ENCODE peak calls at places on chromosomes 6 and 20, in ten cellular contexts. Z, K, V, M, B, R, W, T, O and D are unnamed samples.

GRCh38 chr6:8707956-8708772 is 272.8 kb upstream of the SLC35B3 start:
- DNase-seq in Z (peak; percentile 1), K (peak; percentile 14), V (peak; percentile 47), M (peak; percentile 92), B (no peak), R (peak; percentile 59), W (no peak), T (peak; percentile 46), O (no peak), D (peak; percentile 12)

GRCh38 chr20:24273251-24273650 is 196.2 kb upstream of the SYNDIG1 start:
- DNase-seq in Z (no peak), K (no peak), V (no peak), M (no peak), B (no peak), R (no peak), W (no peak), T (no peak), O (no peak), D (no peak)

GRCh38 chr6:157790548-157791160 is 32.4 kb upstream of the SNX9 start:
- DNase-seq in Z (no peak), K (peak; percentile 11), V (no peak), M (no peak), B (no peak), R (no peak), W (no peak), T (no peak), O (no peak), D (peak; percentile 76)

GRCh38 chr6:84390334-84390733 is 162.9 kb upstream of the CEP162 start:
- DNase-seq in Z (no peak), K (no peak), V (no peak), M (no peak), B (no peak), R (no peak), W (no peak), T (no peak), O (no peak), D (no peak)

GRCh38 chr6:140581601-140582000 is 1207.2 kb upstream of the CITED2 start:
- DNase-seq in Z (no peak), K (no peak), V (no peak), M (no peak), B (no peak), R (no peak), W (no peak), T (no peak), O (no peak), D (no peak)

GRCh38 chr6:3340358-3340798 is 81.6 kb downstream of the PSMG4 start:
- DNase-seq in Z (no peak), K (no peak), V (peak; percentile 58), M (no peak), B (no peak), R (no peak), W (no peak), T (no peak), O (no peak), D (peak; percentile 48)

GRCh38 chr6:53417141-53417540 is 68.4 kb upstream of the ELOVL5 start:
- DNase-seq in Z (no peak), K (no peak), V (no peak), M (no peak), B (no peak), R (no peak), W (no peak), T (no peak), O (no peak), D (no peak)

GRCh38 chr6:21050930-21051329 is 516.7 kb downstream of the CDKAL1 start:
- DNase-seq in Z (no peak), K (no peak), V (no peak), M (no peak), B (no peak), R (no peak), W (no peak), T (no peak), O (no peak), D (no peak)

GRCh38 chr20:35652641-35653429 is 11.9 kb downstream of the CPNE1 start:
- DNase-seq in Z (no peak), K (no peak), V (no peak), M (no peak), B (no peak), R (no peak), W (no peak), T (no peak), O (no peak), D (no peak)

GRCh38 chr6:20188630-20189075 is 23.6 kb downstream of the MBOAT1 start:
- DNase-seq in Z (no peak), K (no peak), V (no peak), M (no peak), B (no peak), R (no peak), W (no peak), T (peak; percentile 32), O (no peak), D (no peak)

GRCh38 chr6:19337103-19337502 is 500.1 kb upstream of the ID4 start:
- DNase-seq in Z (no peak), K (no peak), V (no peak), M (no peak), B (no peak), R (no peak), W (no peak), T (no peak), O (no peak), D (no peak)

GRCh38 chr20:2508631-2509467 is at the start of gene ZNF343:
- DNase-seq in Z (peak; percentile 84), K (peak; percentile 93), V (peak; percentile 85), M (peak; percentile 75), B (peak; percentile 86), R (peak; percentile 87), W (peak; percentile 86), T (peak; percentile 55), O (peak; percentile 81), D (peak; percentile 75)

GRCh38 chr6:15658345-15658744 is 4.5 kb downstream of the DTNBP1 start:
- DNase-seq in Z (no peak), K (no peak), V (no peak), M (no peak), B (no peak), R (no peak), W (no peak), T (no peak), O (no peak), D (no peak)

GRCh38 chr20:23879328-23879798 is at the start of gene CST5:
- DNase-seq in Z (no peak), K (no peak), V (no peak), M (no peak), B (no peak), R (no peak), W (no peak), T (no peak), O (no peak), D (no peak)

GRCh38 chr20:9144643-9145042 is 75.8 kb downstream of the PLCB4 start:
- DNase-seq in Z (no peak), K (no peak), V (no peak), M (no peak), B (no peak), R (no peak), W (no peak), T (no peak), O (no peak), D (no peak)

GRCh38 chr20:41482647-41483552 is 116.3 kb upstream of the EMILIN3 start:
- DNase-seq in Z (peak; percentile 89), K (no peak), V (peak; percentile 86), M (no peak), B (peak; percentile 24), R (peak; percentile 76), W (no peak), T (no peak), O (no peak), D (peak; percentile 63)

GRCh38 chr6:15207923-15208322 is 37.9 kb upstream of the JARID2 start:
- DNase-seq in Z (peak; percentile 44), K (no peak), V (peak; percentile 5), M (no peak), B (no peak), R (no peak), W (no peak), T (no peak), O (no peak), D (peak; percentile 72)

GRCh38 chr6:41344865-41345264 is 9.5 kb downstream of the NCR2 start:
- DNase-seq in Z (no peak), K (no peak), V (no peak), M (no peak), B (no peak), R (no peak), W (no peak), T (no peak), O (no peak), D (no peak)

GRCh38 chr6:80005406-80005805 is 957 bp downstream of the TTK start:
- DNase-seq in Z (no peak), K (no peak), V (no peak), M (no peak), B (no peak), R (no peak), W (no peak), T (no peak), O (no peak), D (no peak)

GRCh38 chr6:30690403-30691207 is at the start of gene NRM:
- DNase-seq in Z (peak; percentile 86), K (peak; percentile 93), V (peak; percentile 74), M (peak; percentile 87), B (peak; percentile 82), R (peak; percentile 89), W (peak; percentile 94), T (peak; percentile 74), O (peak; percentile 87), D (peak; percentile 74)

GRCh38 chr20:63941282-63942060 is 14.7 kb downstream of the UCKL1 start:
- DNase-seq in Z (no peak), K (peak; percentile 44), V (no peak), M (no peak), B (peak; percentile 56), R (no peak), W (no peak), T (no peak), O (peak; percentile 84), D (no peak)

GRCh38 chr20:53316221-53316937 is 277.3 kb downstream of the ZNF217 start:
- DNase-seq in Z (no peak), K (no peak), V (no peak), M (no peak), B (no peak), R (no peak), W (no peak), T (no peak), O (no peak), D (no peak)

GRCh38 chr20:47019106-47019824 is 124.6 kb downstream of the EYA2 start:
- DNase-seq in Z (no peak), K (peak; percentile 95), V (peak; percentile 50), M (peak; percentile 55), B (no peak), R (no peak), W (peak; percentile 45), T (no peak), O (no peak), D (peak; percentile 79)

GRCh38 chr6:12962529-12962928 is 246.0 kb downstream of the PHACTR1 start:
- DNase-seq in Z (peak; percentile 52), K (no peak), V (no peak), M (no peak), B (no peak), R (no peak), W (no peak), T (no peak), O (no peak), D (no peak)

GRCh38 chr6:116779569-116780164 is 14.1 kb upstream of the FAM162B start:
- DNase-seq in Z (peak; percentile 68), K (peak; percentile 51), V (peak; percentile 72), M (peak; percentile 66), B (peak; percentile 41), R (peak; percentile 54), W (peak; percentile 32), T (peak; percentile 4), O (no peak), D (peak; percentile 12)

GRCh38 chr6:3776881-3777507 is 25.5 kb upstream of the PXDC1 start:
- DNase-seq in Z (no peak), K (peak; percentile 32), V (no peak), M (no peak), B (no peak), R (no peak), W (peak; percentile 51), T (no peak), O (no peak), D (no peak)

GRCh38 chr20:3613821-3614440 is 49.3 kb downstream of the GFRA4 start:
- DNase-seq in Z (no peak), K (no peak), V (peak; percentile 16), M (no peak), B (no peak), R (no peak), W (no peak), T (no peak), O (no peak), D (no peak)

GRCh38 chr6:159343709-159344108 is 174.5 kb downstream of the FNDC1 start:
- DNase-seq in Z (no peak), K (no peak), V (no peak), M (no peak), B (no peak), R (no peak), W (no peak), T (no peak), O (no peak), D (no peak)